ENCODE peak calls at places on chromosomes 4 and X, in seven cellular contexts. One of them, this sample, is unnamed.

GRCh38 chrX:54416965-54417364 is 23.2 kb upstream of the TSR2 start:
- DNase-seq in heart left ventricle: no peak
- DNase-seq in cardiac muscle cell: no peak
- DNase-seq in coronary artery: no peak
- DNase-seq in spleen: no peak
- DNase-seq in brain microvascular endothelial cell: no peak
- DNase-seq in CD8-positive, alpha-beta T cell: no peak
- DNase-seq in this sample: no peak

GRCh38 chrX:531611-531936 is 99.0 kb upstream of the SHOX start:
- DNase-seq in spleen: no peak
- DNase-seq in coronary artery: no peak
- DNase-seq in CD8-positive, alpha-beta T cell: no peak
- DNase-seq in heart left ventricle: no peak
- DNase-seq in brain microvascular endothelial cell: no peak
- DNase-seq in cardiac muscle cell: no peak
- DNase-seq in this sample: no peak

GRCh38 chr4:48578132-48578964 is 88.3 kb downstream of the ZAR1 start:
- DNase-seq in coronary artery: no peak
- DNase-seq in brain microvascular endothelial cell: peak
- DNase-seq in heart left ventricle: peak
- DNase-seq in CD8-positive, alpha-beta T cell: peak
- DNase-seq in spleen: no peak
- DNase-seq in cardiac muscle cell: peak
- DNase-seq in this sample: peak

GRCh38 chr4:150257338-150257737 is 179.1 kb downstream of the DCLK2 start:
- DNase-seq in coronary artery: no peak
- DNase-seq in brain microvascular endothelial cell: no peak
- DNase-seq in heart left ventricle: no peak
- DNase-seq in spleen: no peak
- DNase-seq in CD8-positive, alpha-beta T cell: no peak
- DNase-seq in cardiac muscle cell: no peak
- DNase-seq in this sample: no peak

GRCh38 chr4:2305766-2306501 is 44.0 kb upstream of the MXD4 start:
- DNase-seq in coronary artery: no peak
- DNase-seq in cardiac muscle cell: no peak
- DNase-seq in spleen: peak
- DNase-seq in CD8-positive, alpha-beta T cell: no peak
- DNase-seq in brain microvascular endothelial cell: no peak
- DNase-seq in heart left ventricle: no peak
- DNase-seq in this sample: no peak

GRCh38 chr4:158020175-158020574 is 152.7 kb downstream of the GASK1B start:
- DNase-seq in CD8-positive, alpha-beta T cell: no peak
- DNase-seq in spleen: no peak
- DNase-seq in coronary artery: no peak
- DNase-seq in brain microvascular endothelial cell: peak
- DNase-seq in heart left ventricle: peak
- DNase-seq in cardiac muscle cell: no peak
- DNase-seq in this sample: peak

GRCh38 chr4:48653217-48654014 is 126.7 kb downstream of the FRYL start:
- DNase-seq in cardiac muscle cell: peak
- DNase-seq in brain microvascular endothelial cell: peak
- DNase-seq in coronary artery: peak
- DNase-seq in heart left ventricle: peak
- DNase-seq in CD8-positive, alpha-beta T cell: no peak
- DNase-seq in spleen: no peak
- DNase-seq in this sample: no peak

GRCh38 chr4:174378951-174379350 is 95.2 kb downstream of the CEP44 start:
- DNase-seq in heart left ventricle: no peak
- DNase-seq in CD8-positive, alpha-beta T cell: no peak
- DNase-seq in coronary artery: no peak
- DNase-seq in spleen: no peak
- DNase-seq in cardiac muscle cell: no peak
- DNase-seq in brain microvascular endothelial cell: no peak
- DNase-seq in this sample: no peak

GRCh38 chr4:25406081-25406692 is 29.1 kb downstream of the ANAPC4 start:
- DNase-seq in spleen: no peak
- DNase-seq in coronary artery: no peak
- DNase-seq in brain microvascular endothelial cell: no peak
- DNase-seq in CD8-positive, alpha-beta T cell: no peak
- DNase-seq in cardiac muscle cell: no peak
- DNase-seq in heart left ventricle: no peak
- DNase-seq in this sample: no peak

GRCh38 chr4:38037627-38038026 is 77.4 kb downstream of the PTTG2 start:
- DNase-seq in CD8-positive, alpha-beta T cell: no peak
- DNase-seq in coronary artery: no peak
- DNase-seq in heart left ventricle: no peak
- DNase-seq in brain microvascular endothelial cell: no peak
- DNase-seq in spleen: no peak
- DNase-seq in cardiac muscle cell: no peak
- DNase-seq in this sample: no peak

GRCh38 chr4:163395758-163396157 is 52.1 kb downstream of the NPY5R start:
- DNase-seq in heart left ventricle: no peak
- DNase-seq in coronary artery: no peak
- DNase-seq in cardiac muscle cell: no peak
- DNase-seq in spleen: no peak
- DNase-seq in brain microvascular endothelial cell: no peak
- DNase-seq in CD8-positive, alpha-beta T cell: no peak
- DNase-seq in this sample: no peak

GRCh38 chrX:154714925-154715324 is 36.0 kb downstream of the GAB3 start:
- DNase-seq in coronary artery: no peak
- DNase-seq in CD8-positive, alpha-beta T cell: no peak
- DNase-seq in spleen: no peak
- DNase-seq in heart left ventricle: no peak
- DNase-seq in brain microvascular endothelial cell: peak
- DNase-seq in cardiac muscle cell: peak
- DNase-seq in this sample: peak

GRCh38 chr4:139223682-139224317 is 46.8 kb upstream of the ELF2 start:
- DNase-seq in coronary artery: no peak
- DNase-seq in heart left ventricle: no peak
- DNase-seq in cardiac muscle cell: no peak
- DNase-seq in spleen: no peak
- DNase-seq in brain microvascular endothelial cell: peak
- DNase-seq in CD8-positive, alpha-beta T cell: no peak
- DNase-seq in this sample: no peak

GRCh38 chrX:113399501-113400192 is 559.0 kb upstream of the AMOT start:
- DNase-seq in CD8-positive, alpha-beta T cell: no peak
- DNase-seq in spleen: no peak
- DNase-seq in heart left ventricle: no peak
- DNase-seq in brain microvascular endothelial cell: no peak
- DNase-seq in coronary artery: no peak
- DNase-seq in cardiac muscle cell: no peak
- DNase-seq in this sample: no peak

GRCh38 chr4:4401049-4401448 is 14.1 kb downstream of the NSG1 start:
- DNase-seq in CD8-positive, alpha-beta T cell: no peak
- DNase-seq in spleen: no peak
- DNase-seq in cardiac muscle cell: no peak
- DNase-seq in coronary artery: no peak
- DNase-seq in heart left ventricle: no peak
- DNase-seq in brain microvascular endothelial cell: no peak
- DNase-seq in this sample: no peak

GRCh38 chrX:139881572-139881971 is 51.3 kb downstream of the ATP11C start:
- DNase-seq in heart left ventricle: no peak
- DNase-seq in CD8-positive, alpha-beta T cell: no peak
- DNase-seq in spleen: no peak
- DNase-seq in brain microvascular endothelial cell: no peak
- DNase-seq in cardiac muscle cell: no peak
- DNase-seq in coronary artery: no peak
- DNase-seq in this sample: peak

GRCh38 chr4:76597423-76597979 is 162.5 kb downstream of the SHROOM3 start:
- DNase-seq in brain microvascular endothelial cell: no peak
- DNase-seq in spleen: no peak
- DNase-seq in cardiac muscle cell: no peak
- DNase-seq in coronary artery: no peak
- DNase-seq in CD8-positive, alpha-beta T cell: no peak
- DNase-seq in heart left ventricle: no peak
- DNase-seq in this sample: no peak

GRCh38 chr4:129323630-129324029 is 227.7 kb downstream of the C4orf33 start:
- DNase-seq in cardiac muscle cell: no peak
- DNase-seq in brain microvascular endothelial cell: no peak
- DNase-seq in CD8-positive, alpha-beta T cell: no peak
- DNase-seq in spleen: no peak
- DNase-seq in heart left ventricle: no peak
- DNase-seq in coronary artery: no peak
- DNase-seq in this sample: no peak

GRCh38 chrX:155857561-155857960 is 23.6 kb upstream of the VAMP7 start:
- DNase-seq in heart left ventricle: no peak
- DNase-seq in brain microvascular endothelial cell: no peak
- DNase-seq in CD8-positive, alpha-beta T cell: no peak
- DNase-seq in cardiac muscle cell: no peak
- DNase-seq in spleen: no peak
- DNase-seq in coronary artery: no peak
- DNase-seq in this sample: no peak

GRCh38 chr4:55173580-55173979 is 48.2 kb upstream of the KDR start:
- DNase-seq in CD8-positive, alpha-beta T cell: no peak
- DNase-seq in heart left ventricle: no peak
- DNase-seq in brain microvascular endothelial cell: peak
- DNase-seq in coronary artery: no peak
- DNase-seq in cardiac muscle cell: no peak
- DNase-seq in spleen: no peak
- DNase-seq in this sample: peak

GRCh38 chrX:94834226-94834625 is 1160.2 kb downstream of the FAM133A start:
- DNase-seq in spleen: no peak
- DNase-seq in heart left ventricle: no peak
- DNase-seq in CD8-positive, alpha-beta T cell: no peak
- DNase-seq in cardiac muscle cell: no peak
- DNase-seq in brain microvascular endothelial cell: no peak
- DNase-seq in coronary artery: no peak
- DNase-seq in this sample: no peak

GRCh38 chr4:153725070-153725810 is 34.6 kb downstream of the RNF175 start:
- DNase-seq in brain microvascular endothelial cell: no peak
- DNase-seq in heart left ventricle: no peak
- DNase-seq in coronary artery: no peak
- DNase-seq in cardiac muscle cell: no peak
- DNase-seq in CD8-positive, alpha-beta T cell: no peak
- DNase-seq in spleen: no peak
- DNase-seq in this sample: no peak

GRCh38 chr4:181569553-181569952 is 673.6 kb upstream of the TENM3 start:
- DNase-seq in heart left ventricle: no peak
- DNase-seq in spleen: no peak
- DNase-seq in CD8-positive, alpha-beta T cell: no peak
- DNase-seq in brain microvascular endothelial cell: peak
- DNase-seq in coronary artery: no peak
- DNase-seq in cardiac muscle cell: peak
- DNase-seq in this sample: peak

GRCh38 chr4:182788197-182788596 is 129.0 kb downstream of the DCTD start:
- DNase-seq in brain microvascular endothelial cell: no peak
- DNase-seq in spleen: no peak
- DNase-seq in CD8-positive, alpha-beta T cell: no peak
- DNase-seq in heart left ventricle: no peak
- DNase-seq in cardiac muscle cell: no peak
- DNase-seq in coronary artery: no peak
- DNase-seq in this sample: no peak

GRCh38 chr4:7727727-7728126 is 211.9 kb downstream of the AFAP1 start:
- DNase-seq in CD8-positive, alpha-beta T cell: no peak
- DNase-seq in heart left ventricle: no peak
- DNase-seq in coronary artery: no peak
- DNase-seq in brain microvascular endothelial cell: no peak
- DNase-seq in cardiac muscle cell: no peak
- DNase-seq in spleen: no peak
- DNase-seq in this sample: no peak

GRCh38 chrX:95058815-95059214 is 1384.8 kb downstream of the FAM133A start:
- DNase-seq in cardiac muscle cell: no peak
- DNase-seq in heart left ventricle: no peak
- DNase-seq in spleen: no peak
- DNase-seq in CD8-positive, alpha-beta T cell: no peak
- DNase-seq in coronary artery: no peak
- DNase-seq in brain microvascular endothelial cell: no peak
- DNase-seq in this sample: peak

GRCh38 chrX:21930986-21931385 is 9.5 kb upstream of the SMS start:
- DNase-seq in CD8-positive, alpha-beta T cell: no peak
- DNase-seq in brain microvascular endothelial cell: no peak
- DNase-seq in heart left ventricle: no peak
- DNase-seq in spleen: no peak
- DNase-seq in coronary artery: no peak
- DNase-seq in cardiac muscle cell: no peak
- DNase-seq in this sample: no peak

DNA sequence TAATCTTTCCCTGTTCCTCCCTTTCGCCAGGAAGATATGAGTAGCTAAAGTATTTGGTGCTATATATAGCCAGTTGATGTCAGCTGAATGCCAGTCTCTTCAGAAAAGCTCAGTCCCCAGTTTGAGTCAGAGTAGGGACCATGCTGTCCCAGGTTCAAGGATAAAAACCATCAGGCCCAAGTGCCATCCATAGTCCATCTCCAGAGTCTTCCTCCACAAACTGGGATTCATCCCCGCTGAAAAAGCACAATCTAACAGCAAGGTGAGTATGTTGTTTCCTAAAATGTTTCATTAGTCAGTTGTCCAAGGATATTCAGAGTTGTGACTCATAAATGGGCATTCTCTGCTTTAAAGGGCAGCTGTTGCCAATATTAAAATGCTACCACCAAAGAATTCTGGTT is at the start of gene MYOZ2:
- DNase-seq in CD8-positive, alpha-beta T cell: no peak
- DNase-seq in coronary artery: no peak
- DNase-seq in spleen: no peak
- DNase-seq in cardiac muscle cell: peak
- DNase-seq in brain microvascular endothelial cell: peak
- DNase-seq in heart left ventricle: peak
- DNase-seq in this sample: no peak
- H3K27ac ChIP-seq in CD8-positive, alpha-beta T cell: no peak
- H3K27ac ChIP-seq in coronary artery: peak
- H3K27ac ChIP-seq in spleen: no peak
- H3K27ac ChIP-seq in cardiac muscle cell: peak
- H3K27ac ChIP-seq in brain microvascular endothelial cell: no peak
- H3K27ac ChIP-seq in heart left ventricle: peak
- H3K27ac ChIP-seq in this sample: no peak

DNA sequence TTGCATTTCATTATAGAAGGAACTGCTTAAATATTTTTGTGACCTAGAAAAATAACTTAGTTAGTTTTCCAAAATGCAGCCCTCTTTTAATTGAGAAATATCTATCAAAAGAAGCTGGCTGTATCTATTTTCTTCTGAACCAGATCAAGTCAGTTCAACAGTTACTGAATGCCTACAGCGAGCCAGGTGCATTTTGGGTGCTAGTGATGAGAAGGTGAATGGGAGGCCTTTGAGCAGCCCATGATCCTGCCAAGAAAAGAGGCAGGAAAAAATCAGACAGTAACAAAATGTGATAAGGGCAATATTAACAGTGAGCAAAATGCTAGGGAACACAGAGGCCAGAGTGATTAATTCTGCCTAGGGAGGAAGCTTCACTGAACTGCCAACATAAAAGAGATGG is 248.6 kb downstream of the SNCA start:
- DNase-seq in spleen: no peak
- DNase-seq in brain microvascular endothelial cell: no peak
- DNase-seq in CD8-positive, alpha-beta T cell: no peak
- DNase-seq in cardiac muscle cell: no peak
- DNase-seq in heart left ventricle: no peak
- DNase-seq in coronary artery: no peak
- DNase-seq in this sample: no peak
- TF ChIP-seq CTCF in spleen: no peak
- TF ChIP-seq CTCF in brain microvascular endothelial cell: no peak
- TF ChIP-seq CTCF in CD8-positive, alpha-beta T cell: no peak
- TF ChIP-seq CTCF in cardiac muscle cell: no peak
- TF ChIP-seq CTCF in heart left ventricle: no peak
- TF ChIP-seq CTCF in coronary artery: no peak
- TF ChIP-seq CTCF in this sample: no peak

GRCh38 chr4:51820443-51820842 is 22.5 kb upstream of the DCUN1D4 start:
- DNase-seq in coronary artery: no peak
- DNase-seq in spleen: no peak
- DNase-seq in CD8-positive, alpha-beta T cell: no peak
- DNase-seq in brain microvascular endothelial cell: no peak
- DNase-seq in cardiac muscle cell: no peak
- DNase-seq in heart left ventricle: no peak
- DNase-seq in this sample: no peak
- H3K27ac ChIP-seq in coronary artery: no peak
- H3K27ac ChIP-seq in spleen: no peak
- H3K27ac ChIP-seq in CD8-positive, alpha-beta T cell: no peak
- H3K27ac ChIP-seq in brain microvascular endothelial cell: no peak
- H3K27ac ChIP-seq in cardiac muscle cell: no peak
- H3K27ac ChIP-seq in heart left ventricle: no peak
- H3K27ac ChIP-seq in this sample: no peak

GRCh38 chrX:38206036-38206435 is 14.6 kb downstream of the SRPX start:
- DNase-seq in brain microvascular endothelial cell: peak
- DNase-seq in heart left ventricle: no peak
- DNase-seq in spleen: no peak
- DNase-seq in coronary artery: no peak
- DNase-seq in cardiac muscle cell: no peak
- DNase-seq in CD8-positive, alpha-beta T cell: no peak
- DNase-seq in this sample: no peak
- TF ChIP-seq CTCF in brain microvascular endothelial cell: peak
- TF ChIP-seq CTCF in heart left ventricle: no peak
- TF ChIP-seq CTCF in spleen: no peak
- TF ChIP-seq CTCF in coronary artery: no peak
- TF ChIP-seq CTCF in cardiac muscle cell: no peak
- TF ChIP-seq CTCF in CD8-positive, alpha-beta T cell: no peak
- TF ChIP-seq CTCF in this sample: no peak

This sample was measured in RWPE1.